ENCODE peak calls at places on chromosomes 1 and 21, in eight cellular contexts. Y, U, S, P, H, I, X and W are unnamed samples.

GRCh38 chr21:28770867-28771661 is 221.6 kb downstream of the LTN1 start:
- DNase-seq in Y (no peak), U (no peak), S (no peak), P (no peak), H (no peak), I (no peak), X (peak), W (no peak)

GRCh38 chr21:44844256-44844655 is 26.4 kb upstream of the SUMO3 start:
- DNase-seq in Y (no peak), U (no peak), S (no peak), P (no peak), H (no peak), I (no peak), X (no peak), W (no peak)

GRCh38 chr1:107389410-107390075 is 248.7 kb downstream of the NTNG1 start:
- DNase-seq in Y (no peak), U (no peak), S (no peak), P (no peak), H (no peak), I (no peak), X (no peak), W (no peak)

GRCh38 chr1:100387644-100388350 is 35.5 kb downstream of the CDC14A start:
- DNase-seq in Y (no peak), U (no peak), S (no peak), P (no peak), H (no peak), I (no peak), X (peak), W (no peak)

GRCh38 chr1:157000686-157001085 is 44.9 kb downstream of the ARHGEF11 start:
- DNase-seq in Y (no peak), U (no peak), S (peak), P (no peak), H (no peak), I (no peak), X (no peak), W (no peak)

GRCh38 chr1:154419620-154420020 is 14.5 kb downstream of the IL6R start:
- DNase-seq in Y (no peak), U (peak), S (no peak), P (no peak), H (no peak), I (peak), X (no peak), W (no peak)

GRCh38 chr1:34901919-34902318 is 27.5 kb downstream of the DLGAP3 start:
- DNase-seq in Y (no peak), U (peak), S (no peak), P (no peak), H (no peak), I (no peak), X (no peak), W (no peak)

GRCh38 chr1:55288245-55288644 is 73.1 kb upstream of the USP24 start:
- DNase-seq in Y (no peak), U (no peak), S (no peak), P (no peak), H (no peak), I (no peak), X (no peak), W (no peak)

GRCh38 chr1:48937732-48938131 is 161.0 kb upstream of the BEND5 start:
- DNase-seq in Y (no peak), U (no peak), S (no peak), P (no peak), H (no peak), I (no peak), X (no peak), W (no peak)

GRCh38 chr1:42684139-42684538 is 1.9 kb downstream of the YBX1 start:
- DNase-seq in Y (peak), U (no peak), S (no peak), P (no peak), H (no peak), I (no peak), X (no peak), W (no peak)

GRCh38 chr1:92755541-92756351 is 29.2 kb downstream of the EVI5 start:
- DNase-seq in Y (no peak), U (no peak), S (no peak), P (no peak), H (no peak), I (no peak), X (no peak), W (no peak)

GRCh38 chr1:87792094-87792493 is 463.4 kb downstream of the LMO4 start:
- DNase-seq in Y (no peak), U (no peak), S (no peak), P (no peak), H (no peak), I (no peak), X (no peak), W (no peak)

GRCh38 chr1:46735708-46736324 is 16.9 kb upstream of the EFCAB14 start:
- DNase-seq in Y (no peak), U (no peak), S (peak), P (peak), H (no peak), I (no peak), X (peak), W (no peak)

GRCh38 chr1:51627672-51628071 is 10.8 kb downstream of the OSBPL9 start:
- DNase-seq in Y (peak), U (no peak), S (peak), P (no peak), H (no peak), I (no peak), X (peak), W (no peak)

GRCh38 chr1:1889847-1890505 is 911 bp downstream of the GNB1 start:
- DNase-seq in Y (peak), U (no peak), S (peak), P (no peak), H (peak), I (peak), X (peak), W (no peak)

GRCh38 chr1:119253366-119253765 is 112.9 kb upstream of the WARS2 start:
- DNase-seq in Y (peak), U (no peak), S (peak), P (no peak), H (no peak), I (no peak), X (no peak), W (no peak)

GRCh38 chr21:41294548-41295231 is 21.9 kb upstream of the FAM3B start:
- DNase-seq in Y (no peak), U (no peak), S (no peak), P (no peak), H (no peak), I (no peak), X (no peak), W (no peak)

GRCh38 chr1:89855413-89856123 is 34.7 kb downstream of the LRRC8D start:
- DNase-seq in Y (no peak), U (no peak), S (peak), P (no peak), H (no peak), I (no peak), X (no peak), W (no peak)